ENCODE peak calls at places on chromosome 18, in four cellular contexts. One of them, this sample, is unnamed.

GRCh38 chr18:7770903-7771302 is 203.8 kb downstream of the PTPRM start:
- DNase-seq in stomach: no peak
- DNase-seq in nephron progenitor cell: no peak
- DNase-seq in cardiac fibroblast: no peak
- DNase-seq in this sample: no peak

GRCh38 chr18:26133652-26134051 is at the start of gene PSMA8:
- DNase-seq in stomach: no peak
- DNase-seq in nephron progenitor cell: no peak
- DNase-seq in cardiac fibroblast: no peak
- DNase-seq in this sample: no peak

GRCh38 chr18:11498821-11499220 is 110.6 kb upstream of the SLC35G4 start:
- DNase-seq in stomach: no peak
- DNase-seq in nephron progenitor cell: no peak
- DNase-seq in cardiac fibroblast: no peak
- DNase-seq in this sample: no peak

GRCh38 chr18:57784034-57784815 is 18.9 kb downstream of the ATP8B1 start:
- DNase-seq in stomach: no peak
- DNase-seq in nephron progenitor cell: peak; percentile 19
- DNase-seq in cardiac fibroblast: peak; percentile 91
- DNase-seq in this sample: no peak

GRCh38 chr18:44609210-44609941 is 71.3 kb upstream of the SETBP1 start:
- DNase-seq in stomach: no peak
- DNase-seq in nephron progenitor cell: no peak
- DNase-seq in cardiac fibroblast: no peak
- DNase-seq in this sample: no peak

GRCh38 chr18:58005036-58005435 is 39.0 kb upstream of the NEDD4L start:
- DNase-seq in stomach: no peak
- DNase-seq in nephron progenitor cell: no peak
- DNase-seq in cardiac fibroblast: peak; percentile 73
- DNase-seq in this sample: no peak

GRCh38 chr18:11108956-11109355 is 40.4 kb downstream of the PIEZO2 start:
- DNase-seq in stomach: no peak
- DNase-seq in nephron progenitor cell: no peak
- DNase-seq in cardiac fibroblast: no peak
- DNase-seq in this sample: no peak

GRCh38 chr18:78776706-78777105 is 202.9 kb upstream of the SALL3 start:
- DNase-seq in stomach: peak; percentile 25
- DNase-seq in nephron progenitor cell: no peak
- DNase-seq in cardiac fibroblast: no peak
- DNase-seq in this sample: no peak

GRCh38 chr18:62131305-62131909 is 55.4 kb downstream of the PIGN start:
- DNase-seq in stomach: peak; percentile 51
- DNase-seq in nephron progenitor cell: peak; percentile 70
- DNase-seq in cardiac fibroblast: peak; percentile 82
- DNase-seq in this sample: no peak

DNA sequence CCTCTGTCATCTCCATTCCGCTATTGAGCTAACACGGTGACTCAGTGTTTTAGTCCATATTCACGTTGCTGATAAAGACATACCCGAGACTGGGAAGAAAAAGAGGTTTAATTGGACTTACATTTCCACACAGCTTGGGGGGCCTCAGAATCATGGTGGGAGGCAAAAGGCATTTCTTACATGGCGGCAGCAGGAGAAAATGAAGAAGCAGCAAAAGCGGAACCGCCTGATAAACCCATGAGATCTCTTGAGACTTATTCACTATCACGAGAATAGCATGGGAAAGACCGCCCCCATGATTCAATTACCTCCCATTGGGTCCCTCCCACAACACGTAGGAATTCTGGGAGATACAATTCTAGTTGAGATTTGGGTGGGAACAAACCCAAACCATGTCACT is 22.6 kb upstream of the CXXC1 start:
- DNase-seq in stomach: no peak
- DNase-seq in nephron progenitor cell: no peak
- DNase-seq in cardiac fibroblast: no peak
- DNase-seq in this sample: no peak
- TF ChIP-seq CTCF in stomach: no peak
- TF ChIP-seq CTCF in nephron progenitor cell: no peak
- TF ChIP-seq CTCF in cardiac fibroblast: no peak
- TF ChIP-seq CTCF in this sample: no peak

DNA sequence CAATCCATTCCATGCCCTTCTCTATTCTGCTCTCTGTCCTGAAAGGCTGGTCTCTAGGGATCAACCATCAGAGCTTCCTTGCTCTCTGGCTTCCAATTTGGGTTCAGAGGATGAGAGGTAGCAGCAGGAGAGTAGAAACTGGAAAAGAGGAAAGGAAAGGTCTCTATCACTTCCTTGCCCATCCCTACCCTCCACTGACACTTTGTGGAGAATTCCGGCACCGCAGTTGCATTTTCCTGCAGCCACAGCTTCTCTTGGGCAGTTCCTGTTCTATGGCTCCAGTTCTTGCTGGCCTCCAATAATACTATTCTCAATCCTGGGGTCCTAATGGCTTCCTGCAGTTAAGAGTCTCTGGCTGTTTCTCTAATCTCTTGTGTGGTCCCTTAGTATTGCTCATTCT is 13.3 kb upstream of the IMPACT start:
- DNase-seq in stomach: no peak
- DNase-seq in nephron progenitor cell: no peak
- DNase-seq in cardiac fibroblast: no peak
- DNase-seq in this sample: no peak
- TF ChIP-seq CTCF in stomach: no peak
- TF ChIP-seq CTCF in nephron progenitor cell: no peak
- TF ChIP-seq CTCF in cardiac fibroblast: peak; percentile 28
- TF ChIP-seq CTCF in this sample: peak; percentile 41

GRCh38 chr18:35029770-35030169 is 11.4 kb upstream of the MAPRE2 start:
- DNase-seq in stomach: no peak
- DNase-seq in nephron progenitor cell: no peak
- DNase-seq in cardiac fibroblast: peak; percentile 42
- DNase-seq in this sample: no peak
- TF ChIP-seq CTCF in stomach: no peak
- TF ChIP-seq CTCF in nephron progenitor cell: no peak
- TF ChIP-seq CTCF in cardiac fibroblast: peak; percentile 22
- TF ChIP-seq CTCF in this sample: no peak

GRCh38 chr18:25062720-25063119 is 289.2 kb downstream of the ZNF521 start:
- DNase-seq in stomach: no peak
- DNase-seq in nephron progenitor cell: no peak
- DNase-seq in cardiac fibroblast: no peak
- DNase-seq in this sample: no peak
- TF ChIP-seq CTCF in stomach: no peak
- TF ChIP-seq CTCF in nephron progenitor cell: no peak
- TF ChIP-seq CTCF in cardiac fibroblast: no peak
- TF ChIP-seq CTCF in this sample: peak; percentile 6

DNA sequence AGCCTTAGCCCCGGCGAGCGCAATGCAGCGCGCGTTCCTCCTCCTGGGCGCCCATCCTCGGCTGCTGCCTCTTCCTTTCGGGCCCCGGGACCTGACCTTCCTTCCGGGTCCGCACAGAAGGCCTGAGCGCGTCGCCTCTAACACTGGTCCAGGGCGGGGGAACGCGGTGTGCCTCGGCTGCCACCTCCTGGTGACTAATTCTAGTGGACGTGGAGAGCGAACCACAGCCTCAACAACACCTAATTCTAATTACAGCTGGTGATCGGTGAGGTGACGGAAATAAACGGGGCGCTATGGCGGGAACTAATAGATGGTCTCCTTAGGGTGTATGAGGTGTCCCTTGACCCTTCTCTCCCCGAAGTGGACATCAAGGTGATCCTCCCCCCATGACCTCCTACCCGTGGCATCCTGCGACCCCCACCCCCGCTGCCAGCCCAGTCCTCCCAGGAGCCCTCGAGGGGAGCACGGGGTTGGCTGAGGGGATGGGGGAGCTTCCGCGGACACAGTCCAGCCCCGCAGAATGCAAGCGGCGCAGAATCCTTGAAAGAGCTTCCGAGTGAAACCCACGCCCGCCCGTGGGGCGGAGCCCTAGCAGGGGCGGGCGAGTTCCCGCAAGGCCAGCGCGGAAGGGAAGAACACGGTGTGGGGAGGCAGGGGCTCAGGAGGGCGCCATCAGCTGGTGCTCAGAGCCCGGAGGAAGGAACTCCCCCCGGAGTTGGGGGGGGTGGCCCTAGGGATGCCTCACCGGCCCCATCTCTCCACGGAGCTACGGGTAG is 12.8 kb upstream of the HMSD start:
- DNase-seq in stomach: peak; percentile 82
- DNase-seq in nephron progenitor cell: peak; percentile 86
- DNase-seq in cardiac fibroblast: peak; percentile 68
- DNase-seq in this sample: peak; percentile 85
- TF ChIP-seq CTCF in stomach: peak; percentile 61
- TF ChIP-seq CTCF in nephron progenitor cell: peak; percentile 70
- TF ChIP-seq CTCF in cardiac fibroblast: peak; percentile 71
- TF ChIP-seq CTCF in this sample: peak; percentile 72

GRCh38 chr18:9575558-9575957 is 38.8 kb downstream of the PPP4R1 start:
- DNase-seq in stomach: peak; percentile 85
- DNase-seq in nephron progenitor cell: peak; percentile 61
- DNase-seq in cardiac fibroblast: peak; percentile 99
- DNase-seq in this sample: peak; percentile 90
- TF ChIP-seq CTCF in stomach: peak; percentile 86
- TF ChIP-seq CTCF in nephron progenitor cell: peak; percentile 83
- TF ChIP-seq CTCF in cardiac fibroblast: peak; percentile 82
- TF ChIP-seq CTCF in this sample: peak; percentile 83

GRCh38 chr18:32242395-32242794 is 52.6 kb downstream of the MEP1B start:
- DNase-seq in stomach: no peak
- DNase-seq in nephron progenitor cell: no peak
- DNase-seq in cardiac fibroblast: no peak
- DNase-seq in this sample: no peak
- TF ChIP-seq CTCF in stomach: no peak
- TF ChIP-seq CTCF in nephron progenitor cell: no peak
- TF ChIP-seq CTCF in cardiac fibroblast: no peak
- TF ChIP-seq CTCF in this sample: no peak

GRCh38 chr18:75635096-75635495 is 207.6 kb upstream of the SMIM21 start:
- DNase-seq in stomach: no peak
- DNase-seq in nephron progenitor cell: no peak
- DNase-seq in cardiac fibroblast: no peak
- DNase-seq in this sample: no peak

GRCh38 chr18:75638597-75639467 is 211.3 kb upstream of the SMIM21 start:
- DNase-seq in stomach: no peak
- DNase-seq in nephron progenitor cell: peak; percentile 15
- DNase-seq in cardiac fibroblast: peak; percentile 32
- DNase-seq in this sample: no peak

GRCh38 chr18:75643083-75643482 is 215.6 kb upstream of the SMIM21 start:
- DNase-seq in stomach: no peak
- DNase-seq in nephron progenitor cell: no peak
- DNase-seq in cardiac fibroblast: no peak
- DNase-seq in this sample: no peak

GRCh38 chr18:75639468-75639831 is 211.9 kb upstream of the SMIM21 start:
- DNase-seq in stomach: no peak
- DNase-seq in nephron progenitor cell: no peak
- DNase-seq in cardiac fibroblast: no peak
- DNase-seq in this sample: no peak

GRCh38 chr18:75638223-75638596 is 210.7 kb upstream of the SMIM21 start:
- DNase-seq in stomach: no peak
- DNase-seq in nephron progenitor cell: no peak
- DNase-seq in cardiac fibroblast: peak; percentile 60
- DNase-seq in this sample: no peak
- TF ChIP-seq CTCF in stomach: no peak
- TF ChIP-seq CTCF in nephron progenitor cell: no peak
- TF ChIP-seq CTCF in cardiac fibroblast: peak; percentile 34
- TF ChIP-seq CTCF in this sample: no peak

DNA sequence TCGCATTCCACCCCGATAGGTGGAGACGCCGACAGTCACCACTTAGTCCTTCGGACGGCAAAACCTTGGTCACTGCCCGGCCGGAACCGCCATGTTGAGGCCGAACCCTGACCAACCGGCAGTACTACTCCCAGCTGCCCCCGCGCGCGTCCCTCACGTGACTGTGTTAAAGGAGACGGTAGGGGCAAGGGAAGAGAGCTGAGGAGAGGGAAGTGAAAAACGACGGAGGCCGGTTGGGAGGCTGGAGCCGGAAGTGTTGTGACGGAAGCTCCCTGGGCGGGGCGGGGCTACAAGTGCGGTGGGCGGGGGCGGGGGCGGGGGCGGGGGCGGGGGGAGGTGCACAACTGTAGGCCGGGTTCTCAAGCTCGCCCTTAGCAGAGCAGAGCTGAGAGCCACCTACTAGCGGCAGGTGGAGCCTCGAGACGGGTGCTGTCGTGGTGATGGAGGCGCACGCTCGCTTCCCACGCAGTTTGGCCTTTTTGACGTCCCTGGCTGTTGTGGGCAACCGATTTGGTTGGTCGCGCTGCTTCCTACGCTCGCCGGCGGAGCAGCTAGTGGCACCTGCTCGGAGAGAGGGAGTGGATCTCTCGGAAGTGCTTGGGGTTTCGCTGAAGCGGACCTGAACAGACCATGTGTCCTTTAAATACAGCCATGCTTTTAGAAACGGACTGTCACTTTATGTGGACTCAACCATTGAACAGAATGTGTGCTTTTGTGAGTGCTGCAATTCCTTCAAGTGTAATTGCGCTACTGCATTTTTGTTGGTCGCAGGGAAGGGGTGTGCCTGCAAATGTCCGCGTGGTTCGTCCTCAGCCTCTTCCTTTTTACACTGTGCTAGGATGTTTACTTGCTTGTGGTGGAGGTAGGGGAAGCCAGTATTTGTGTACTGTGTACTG is at the start of gene TRAPPC8:
- DNase-seq in stomach: peak; percentile 99
- DNase-seq in nephron progenitor cell: peak; percentile 93
- DNase-seq in cardiac fibroblast: peak; percentile 99
- DNase-seq in this sample: peak; percentile 99
- TF ChIP-seq CTCF in stomach: no peak
- TF ChIP-seq CTCF in nephron progenitor cell: no peak
- TF ChIP-seq CTCF in cardiac fibroblast: no peak
- TF ChIP-seq CTCF in this sample: peak; percentile 23

DNA sequence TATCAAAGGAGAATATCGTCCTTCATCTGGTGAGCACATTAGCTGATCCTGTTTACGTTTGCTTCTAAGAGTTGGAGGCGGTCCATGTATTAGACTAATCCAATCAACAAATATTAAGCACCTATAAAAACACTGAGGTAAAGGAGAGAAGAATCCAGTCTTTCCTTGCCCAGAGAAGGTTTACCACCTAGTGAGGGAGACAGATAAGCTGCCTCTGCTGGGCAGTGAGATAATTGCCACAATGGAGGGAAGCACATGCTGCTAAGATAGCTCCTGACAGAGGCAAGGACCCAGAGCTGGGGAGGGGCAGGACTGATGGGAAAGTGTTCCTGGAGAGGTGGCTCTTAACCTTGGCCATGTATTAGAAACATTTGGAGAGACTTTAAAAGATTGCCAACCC is 36.7 kb upstream of the ST8SIA5 start:
- DNase-seq in stomach: no peak
- DNase-seq in nephron progenitor cell: no peak
- DNase-seq in cardiac fibroblast: no peak
- DNase-seq in this sample: no peak
- TF ChIP-seq CTCF in stomach: no peak
- TF ChIP-seq CTCF in nephron progenitor cell: no peak
- TF ChIP-seq CTCF in cardiac fibroblast: no peak
- TF ChIP-seq CTCF in this sample: peak; percentile 10